ENCODE peak calls at places on chromosomes 4 and X, in eight cellular contexts. L is GM13977, J is fibroblast of pulmonary artery, V is psoas muscle, C is foreskin fibroblast, E is thyroid gland, D is HCT116, U is mammary epithelial cell. H is an unnamed sample.

GRCh38 chr4:98283219-98284199 is 22.3 kb downstream of the RAP1GDS1 start:
- DNase-seq in D (no peak), J (peak), U (peak), V (no peak), E (no peak), C (no peak), L (no peak), H (peak)

GRCh38 chrX:107678957-107679740 is 50.8 kb downstream of the PRPS1 start:
- DNase-seq in D (no peak), E (peak), L (no peak), C (peak), U (peak), J (peak), V (peak), H (peak)

GRCh38 chr4:130545596-130545995 is 1449.6 kb downstream of the C4orf33 start:
- DNase-seq in D (no peak), E (no peak), U (no peak), L (no peak), C (no peak), V (no peak), J (peak), H (peak)

GRCh38 chrX:117860517-117860916 is 256.1 kb downstream of the KLHL13 start:
- DNase-seq in V (no peak), L (no peak), C (no peak), J (no peak), U (no peak), E (no peak), D (no peak), H (no peak)

GRCh38 chrX:150200820-150201287 is 162.3 kb upstream of the MAMLD1 start:
- DNase-seq in D (peak), C (peak), V (peak), J (peak), E (no peak), L (peak), U (peak), H (peak)

GRCh38 chrX:136828830-136829229 is 48.1 kb upstream of the ARHGEF6 start:
- DNase-seq in V (no peak), C (no peak), D (no peak), J (no peak), E (no peak), L (no peak), U (no peak), H (no peak)

GRCh38 chrX:100980608-100981497 is 11.3 kb downstream of the ARL13A start:
- DNase-seq in V (peak), D (peak), J (peak), U (peak), E (peak), L (no peak), C (peak), H (peak)

GRCh38 chr4:168589154-168589553 is 92.3 kb downstream of the PALLD start:
- DNase-seq in D (peak), J (peak), V (no peak), U (peak), E (peak), L (no peak), C (peak), H (peak)

GRCh38 chr4:153087671-153088194 is 116.5 kb upstream of the TRIM2 start:
- DNase-seq in U (no peak), J (no peak), V (no peak), C (no peak), L (no peak), D (no peak), E (no peak), H (no peak)

GRCh38 chr4:16329132-16329796 is 103.0 kb upstream of the TAPT1 start:
- DNase-seq in E (no peak), L (no peak), J (peak), C (no peak), V (no peak), D (no peak), U (no peak), H (no peak)

GRCh38 chr4:99061048-99061447 is 27.5 kb downstream of the ADH5 start:
- DNase-seq in J (no peak), V (no peak), U (no peak), L (no peak), C (no peak), E (peak), D (no peak), H (no peak)

GRCh38 chr4:134243742-134244713 is 42.4 kb upstream of the PABPC4L start:
- DNase-seq in E (no peak), L (no peak), C (no peak), U (no peak), D (no peak), V (no peak), J (no peak), H (no peak)

GRCh38 chr4:133969202-133969873 is 232.3 kb downstream of the PABPC4L start:
- DNase-seq in U (peak), E (no peak), D (no peak), J (peak), V (no peak), L (no peak), C (peak), H (peak)

GRCh38 chr4:180028682-180029081 is 2214.5 kb upstream of the TENM3 start:
- DNase-seq in U (peak), V (peak), D (peak), J (peak), C (no peak), E (peak), L (no peak), H (peak)

GRCh38 chr4:74546020-74546419 is 101.1 kb downstream of the AREG start:
- DNase-seq in U (peak), V (no peak), J (peak), L (no peak), E (no peak), D (no peak), C (no peak), H (peak)

GRCh38 chrX:85569691-85570090 is 190.2 kb upstream of the POF1B start:
- DNase-seq in E (no peak), L (no peak), C (no peak), D (no peak), V (no peak), J (no peak), U (no peak), H (no peak)

GRCh38 chr4:118343501-118343900 is 9.3 kb downstream of the PRSS12 start:
- DNase-seq in D (no peak), V (no peak), L (no peak), U (no peak), J (no peak), C (no peak), E (no peak), H (no peak)

GRCh38 chr4:3446631-3447320 is 5.0 kb downstream of the HGFAC start:
- DNase-seq in L (no peak), U (no peak), D (no peak), C (no peak), V (peak), J (no peak), E (no peak), H (no peak)

GRCh38 chr4:142265536-142265935 is 580.6 kb downstream of the INPP4B start:
- DNase-seq in D (peak), V (no peak), C (peak), U (peak), J (peak), E (no peak), L (no peak), H (peak)

GRCh38 chr4:127889903-127890302 is 9.2 kb downstream of the PLK4 start:
- DNase-seq in L (no peak), U (no peak), E (no peak), J (peak), D (no peak), V (no peak), C (peak), H (no peak)

GRCh38 chrX:37887347-37887746 is 40.0 kb upstream of the DYNLT3 start:
- DNase-seq in L (no peak), U (no peak), J (no peak), E (no peak), C (no peak), V (no peak), D (no peak), H (no peak)

GRCh38 chr4:150256841-150257273 is 178.6 kb downstream of the DCLK2 start:
- DNase-seq in U (peak), C (no peak), J (no peak), D (no peak), L (no peak), E (no peak), V (no peak), H (peak)
- TF ChIP-seq CTCF in U (peak), C (no peak), J (no peak), D (no peak), L (no peak), E (no peak), V (no peak), H (peak)

DNA sequence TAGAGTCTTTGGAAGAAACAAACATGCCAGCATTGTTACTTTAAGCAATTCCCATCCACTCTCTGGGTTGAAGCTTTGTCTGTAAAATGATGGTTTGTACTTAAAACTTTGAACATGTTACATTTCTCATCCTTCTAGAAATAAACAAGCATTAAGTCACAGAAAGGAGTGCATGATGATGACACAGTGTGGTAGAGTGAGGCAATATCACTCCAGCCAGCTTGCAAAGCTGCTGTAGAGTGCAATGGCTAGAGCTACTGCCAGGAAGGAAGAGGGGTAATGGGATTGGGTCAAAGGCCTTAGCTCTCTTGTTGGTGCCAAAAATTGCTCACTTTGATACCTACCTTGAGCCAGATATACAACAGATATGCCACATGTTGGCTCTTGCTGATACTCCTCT is 12.3 kb upstream of the ENOX2 start:
- DNase-seq in J (peak), L (no peak), U (no peak), C (peak), V (no peak), E (no peak), D (no peak), H (peak)
- TF ChIP-seq CTCF in J (no peak), L (no peak), U (no peak), C (no peak), V (no peak), E (no peak), D (no peak), H (no peak)

DNA sequence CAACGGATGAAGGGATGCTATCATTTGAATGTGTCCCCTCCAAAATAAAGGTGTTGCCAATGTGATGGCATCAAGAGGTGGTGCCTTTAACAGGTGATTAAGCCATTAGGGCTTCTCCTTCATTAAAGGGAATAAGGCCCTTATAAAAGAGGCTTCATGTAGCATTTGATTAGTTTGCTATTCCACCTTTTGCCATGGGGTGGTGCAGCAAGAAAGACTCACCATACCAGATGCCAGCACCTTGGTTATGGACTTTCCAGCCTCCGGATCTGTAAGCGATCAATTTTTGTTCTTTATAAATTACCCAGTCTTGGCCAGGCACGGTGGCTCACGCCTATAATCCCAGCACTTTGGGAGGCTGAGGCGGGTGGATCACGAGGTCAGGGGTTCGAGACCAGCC is 7.9 kb upstream of the SLC25A43 start:
- DNase-seq in J (peak), D (peak), U (peak), V (no peak), L (peak), E (no peak), C (peak), H (peak)
- TF ChIP-seq CTCF in J (peak), D (peak), U (peak), V (no peak), L (peak), E (no peak), C (peak), H (peak)

GRCh38 chr4:21184788-21185187 is 484.5 kb downstream of the PACRGL start:
- DNase-seq in J (no peak), L (no peak), V (no peak), D (no peak), U (no peak), E (no peak), C (no peak), H (no peak)
- TF ChIP-seq CTCF in J (no peak), L (no peak), V (no peak), D (no peak), U (peak), E (no peak), C (no peak), H (no peak)

GRCh38 chrX:24391362-24391761 is 30.9 kb downstream of the SUPT20HL1 start:
- DNase-seq in U (no peak), J (no peak), L (no peak), E (no peak), D (no peak), V (no peak), C (no peak), H (no peak)

GRCh38 chrX:24391843-24392242 is 31.4 kb downstream of the SUPT20HL1 start:
- DNase-seq in D (no peak), U (no peak), L (no peak), E (no peak), C (no peak), V (no peak), J (no peak), H (no peak)

GRCh38 chrX:24392709-24393108 is 32.3 kb downstream of the SUPT20HL1 start:
- DNase-seq in D (no peak), E (no peak), L (no peak), C (peak), J (peak), V (no peak), U (no peak), H (no peak)

GRCh38 chrX:24387724-24388123 is 27.3 kb downstream of the SUPT20HL1 start:
- DNase-seq in L (no peak), J (no peak), E (no peak), D (no peak), V (no peak), U (no peak), C (no peak), H (no peak)
- TF ChIP-seq CTCF in L (no peak), J (no peak), E (no peak), D (no peak), V (no peak), U (no peak), C (no peak), H (no peak)

DNA sequence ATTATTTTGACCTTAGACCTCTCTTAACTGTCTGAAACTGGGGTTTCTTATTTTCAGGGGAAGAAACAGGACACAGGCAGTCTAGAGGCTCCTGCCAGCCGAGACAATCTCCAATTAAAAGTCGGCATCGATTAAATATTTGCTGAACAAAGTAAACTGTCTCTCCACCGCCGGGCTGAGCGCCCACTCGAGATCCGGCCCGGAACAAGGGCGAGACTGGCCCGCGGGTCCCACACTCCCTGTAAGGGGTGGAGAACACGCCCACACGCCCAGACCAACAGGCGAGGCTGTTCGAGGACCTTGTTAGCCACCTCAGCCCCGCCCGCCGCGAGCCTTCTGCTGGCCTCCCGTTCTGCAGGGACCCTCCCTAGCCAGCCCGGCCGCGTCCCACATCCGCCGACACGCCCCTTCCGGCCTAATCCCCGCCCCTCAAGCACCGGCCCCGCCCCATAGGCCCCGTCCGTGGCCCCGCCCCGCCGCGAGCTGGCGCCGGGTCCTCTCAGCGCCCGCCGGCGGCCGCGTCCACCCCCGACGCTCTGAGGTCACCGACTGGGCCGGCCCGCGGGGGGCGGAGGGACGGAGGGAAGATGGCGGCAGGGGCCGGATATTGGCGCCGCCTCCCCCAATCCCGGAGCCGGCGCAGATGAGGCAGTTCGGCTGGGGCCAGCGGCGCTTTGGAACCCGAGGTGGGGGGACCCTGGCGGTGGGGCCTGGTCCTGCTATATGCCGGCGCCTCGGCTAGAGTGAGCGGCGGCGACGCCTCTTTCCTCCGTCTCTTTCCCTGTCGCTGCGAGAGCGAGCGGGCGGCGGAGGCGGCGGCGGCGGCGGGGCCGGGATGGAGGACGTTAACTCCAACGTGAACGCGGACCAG is at the start of gene SLAIN2:
- DNase-seq in L (peak), J (peak), C (peak), U (peak), E (peak), D (peak), V (peak), H (peak)
- TF ChIP-seq CTCF in L (no peak), J (peak), C (peak), U (no peak), E (no peak), D (no peak), V (peak), H (peak)

H was measured in epithelial cell of esophagus.